ENCODE peak calls at places on chromosomes 13 and 19, in six cellular contexts. J, E, F, O, B and Z are unnamed samples.

GRCh38 chr13:98507060-98507797 is 69.7 kb downstream of the STK24 start:
- DNase-seq in J (peak), E (no peak), F (peak), O (no peak), B (no peak), Z (peak)

GRCh38 chr19:32614916-32615315 is 33.9 kb downstream of the PDCD5 start:
- DNase-seq in J (no peak), E (no peak), F (no peak), O (no peak), B (no peak), Z (no peak)

GRCh38 chr19:43634516-43634876 is 5.2 kb downstream of the CADM4 start:
- DNase-seq in J (no peak), E (no peak), F (no peak), O (peak), B (no peak), Z (no peak)

GRCh38 chr13:99417151-99417820 is 84.0 kb upstream of the TM9SF2 start:
- DNase-seq in J (no peak), E (no peak), F (peak), O (no peak), B (no peak), Z (peak)

GRCh38 chr19:33339016-33339749 is 34.3 kb upstream of the CEBPG start:
- DNase-seq in J (no peak), E (no peak), F (no peak), O (no peak), B (no peak), Z (no peak)

GRCh38 chr13:101703838-101704237 is 251.4 kb downstream of the ITGBL1 start:
- DNase-seq in J (no peak), E (no peak), F (no peak), O (no peak), B (no peak), Z (no peak)

GRCh38 chr13:21006141-21007005 is 55.0 kb downstream of the LATS2 start:
- DNase-seq in J (peak), E (no peak), F (no peak), O (no peak), B (no peak), Z (no peak)

GRCh38 chr13:90868321-90868920 is 479.1 kb upstream of the MIR17HG start:
- DNase-seq in J (no peak), E (no peak), F (no peak), O (no peak), B (no peak), Z (no peak)

GRCh38 chr19:55048446-55048845 is 10.4 kb upstream of the GP6 start:
- DNase-seq in J (no peak), E (no peak), F (no peak), O (no peak), B (no peak), Z (no peak)

GRCh38 chr13:27423333-27423732 is 1.1 kb upstream of the GTF3A start:
- DNase-seq in J (no peak), E (no peak), F (no peak), O (no peak), B (no peak), Z (no peak)

GRCh38 chr19:50399368-50399745 is 15.2 kb downstream of the POLD1 start:
- DNase-seq in J (no peak), E (no peak), F (no peak), O (no peak), B (no peak), Z (no peak)

GRCh38 chr13:43368003-43368402 is 344.6 kb downstream of the DNAJC15 start:
- DNase-seq in J (no peak), E (no peak), F (no peak), O (no peak), B (no peak), Z (no peak)

GRCh38 chr19:43774103-43774939 is 6.5 kb downstream of the KCNN4 start:
- DNase-seq in J (no peak), E (no peak), F (peak), O (peak), B (no peak), Z (peak)

GRCh38 chr13:97367427-97367826 is 66.5 kb upstream of the RAP2A start:
- DNase-seq in J (peak), E (no peak), F (no peak), O (no peak), B (no peak), Z (no peak)

DNA sequence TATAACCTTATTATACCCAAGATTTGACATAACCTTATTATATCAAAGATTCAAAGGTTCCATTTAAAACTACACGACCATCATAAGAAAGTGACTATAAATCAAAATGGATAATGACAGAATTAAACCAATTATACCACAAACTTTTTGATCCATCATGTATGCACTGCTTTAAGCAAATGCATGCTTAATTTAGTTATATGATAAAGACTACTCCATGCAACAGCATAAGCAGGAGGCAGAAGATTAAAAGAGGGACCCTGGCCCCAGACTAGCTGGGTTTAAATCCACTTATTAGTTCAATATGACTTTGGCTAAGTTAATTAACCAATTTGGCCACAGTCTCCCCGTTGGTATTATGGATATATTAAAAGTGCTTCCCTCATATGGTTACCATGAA is 11.4 kb downstream of the EFNB2 start:
- DNase-seq in J (no peak), E (no peak), F (no peak), O (no peak), B (no peak), Z (no peak)
- TF ChIP-seq EP300 in J (no peak), E (no peak), F (no peak), O (no peak), B (no peak), Z (no peak)

DNA sequence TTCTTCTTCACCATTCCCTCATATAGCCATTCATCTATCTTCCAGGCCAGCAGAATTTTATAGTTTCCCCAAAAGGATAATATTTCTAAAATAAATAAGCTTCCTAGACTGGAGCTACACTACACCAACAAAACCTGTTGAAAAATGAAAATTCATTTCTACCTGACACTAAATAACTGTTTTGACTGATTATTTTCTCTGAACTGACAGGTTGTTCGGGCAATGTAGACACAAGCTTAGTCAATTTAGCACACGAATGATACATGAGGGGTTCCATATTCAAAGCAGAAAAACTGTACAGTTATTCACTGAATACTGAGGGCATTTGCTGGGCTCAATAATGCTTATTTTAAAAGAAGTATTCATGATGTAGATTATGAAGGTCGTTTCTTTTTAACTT is 589.7 kb downstream of the LIG4 start:
- DNase-seq in J (no peak), E (no peak), F (no peak), O (no peak), B (no peak), Z (no peak)
- TF ChIP-seq EP300 in J (no peak), E (no peak), F (no peak), O (no peak), B (no peak), Z (no peak)

DNA sequence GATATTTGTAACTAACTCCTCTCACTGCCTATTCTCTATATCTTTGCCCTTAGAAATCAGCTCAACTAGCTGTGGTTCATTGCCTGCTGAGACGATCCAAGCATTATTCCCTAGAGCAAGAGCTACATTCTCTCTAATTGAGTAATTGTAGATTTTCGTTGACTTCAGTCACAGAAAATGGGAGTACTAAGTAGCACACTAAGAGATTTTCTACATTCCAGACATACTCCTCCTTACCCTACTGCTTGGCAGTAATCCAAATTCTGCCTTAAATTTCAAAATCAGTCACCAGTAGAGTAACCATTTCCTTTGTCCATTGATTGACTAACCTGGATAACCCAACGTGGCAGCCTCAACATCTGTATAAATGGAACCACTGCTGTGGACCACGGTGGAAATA is 1786.8 kb downstream of the SLITRK5 start:
- DNase-seq in J (no peak), E (no peak), F (no peak), O (no peak), B (no peak), Z (no peak)
- TF ChIP-seq EP300 in J (no peak), E (no peak), F (no peak), O (no peak), B (no peak), Z (no peak)

GRCh38 chr19:30686252-30686762 is 314.1 kb downstream of the ZNF536 start:
- DNase-seq in J (peak), E (no peak), F (no peak), O (no peak), B (no peak), Z (no peak)
- TF ChIP-seq EP300 in J (no peak), E (no peak), F (no peak), O (no peak), B (no peak), Z (no peak)

GRCh38 chr19:1941146-1942077 is at the start of gene CSNK1G2:
- DNase-seq in J (no peak), E (no peak), F (no peak), O (no peak), B (no peak), Z (no peak)
- TF ChIP-seq EP300 in J (no peak), E (no peak), F (no peak), O (no peak), B (no peak), Z (no peak)

DNA sequence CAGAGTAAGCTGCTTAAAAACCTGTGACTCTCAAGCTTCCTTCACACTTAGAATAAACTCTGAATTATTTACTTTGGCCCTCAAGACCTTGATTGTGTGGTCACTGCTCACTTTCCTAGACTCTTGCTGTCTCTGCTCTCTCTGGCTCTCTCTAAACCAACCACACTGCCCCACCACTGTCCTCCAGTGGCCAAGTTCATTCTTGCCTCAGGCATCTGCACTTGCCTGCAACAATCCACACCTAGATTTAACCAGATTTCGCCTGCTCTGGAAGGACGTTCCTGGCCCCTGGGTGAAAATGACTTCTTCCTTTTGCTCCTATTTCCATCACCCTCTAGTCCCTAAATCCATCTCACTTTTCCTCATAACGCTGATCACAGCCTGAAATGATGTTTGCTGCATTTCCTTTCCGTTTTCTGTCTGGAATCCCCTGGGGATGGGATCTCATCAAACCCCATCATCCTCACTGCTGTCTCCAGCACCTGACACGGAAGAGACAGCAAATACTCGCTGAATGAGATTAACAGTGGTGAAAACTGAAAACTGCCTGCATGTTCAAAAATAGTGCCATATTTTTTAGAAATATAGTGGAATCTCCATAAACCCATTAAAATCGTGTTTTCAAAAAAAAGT is 232.6 kb downstream of the UQCRFS1 start:
- DNase-seq in J (no peak), E (no peak), F (no peak), O (no peak), B (no peak), Z (no peak)
- TF ChIP-seq EP300 in J (no peak), E (no peak), F (no peak), O (no peak), B (no peak), Z (no peak)

GRCh38 chr19:23972161-23972560 is 57.5 kb downstream of the ZNF726 start:
- DNase-seq in J (no peak), E (no peak), F (no peak), O (no peak), B (no peak), Z (no peak)
- TF ChIP-seq EP300 in J (no peak), E (no peak), F (no peak), O (no peak), B (no peak), Z (no peak)

DNA sequence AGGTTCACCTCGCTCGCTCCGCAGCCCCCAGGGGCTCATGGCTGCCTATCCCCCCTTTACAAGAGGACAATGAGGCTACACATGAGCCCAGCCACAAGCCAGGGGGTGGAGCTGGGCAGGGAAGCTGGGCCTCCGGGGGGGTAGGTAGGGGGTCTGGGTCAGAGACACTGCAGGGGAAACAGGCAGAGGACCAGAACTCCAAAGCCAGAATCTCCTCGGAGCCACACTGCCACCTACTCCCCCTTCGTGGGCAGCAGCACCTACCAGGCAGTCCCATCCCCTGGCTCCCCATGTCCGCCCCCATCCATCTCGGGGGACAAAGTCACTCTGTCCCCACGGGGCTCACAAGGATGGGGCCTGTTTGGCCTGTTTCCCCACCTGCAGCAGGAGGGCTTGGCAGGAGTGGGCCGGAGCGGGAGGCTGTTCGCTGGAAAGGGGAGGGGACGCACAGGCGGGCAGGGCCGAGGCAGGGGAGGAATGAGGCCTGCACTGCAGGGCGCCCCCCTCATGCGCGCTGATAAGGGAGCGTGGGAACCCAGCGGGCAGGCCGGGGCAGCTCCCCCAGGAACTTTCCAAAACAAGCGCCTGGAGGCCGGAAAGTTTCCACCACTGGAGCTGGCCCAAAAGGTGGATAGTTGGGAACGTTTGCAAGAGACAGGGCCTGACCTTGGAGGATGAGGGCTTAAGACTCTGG is 545 bp upstream of the ISYNA1 start:
- DNase-seq in J (no peak), E (no peak), F (no peak), O (peak), B (no peak), Z (no peak)
- TF ChIP-seq EP300 in J (no peak), E (no peak), F (no peak), O (no peak), B (no peak), Z (no peak)

GRCh38 chr13:94382960-94383359 is 96.5 kb downstream of the DCT start:
- DNase-seq in J (no peak), E (no peak), F (no peak), O (no peak), B (no peak), Z (no peak)

GRCh38 chr13:94387047-94387446 is 92.4 kb downstream of the DCT start:
- DNase-seq in J (no peak), E (no peak), F (no peak), O (no peak), B (no peak), Z (no peak)

GRCh38 chr13:94384217-94384905 is 95.1 kb downstream of the DCT start:
- DNase-seq in J (no peak), E (no peak), F (no peak), O (no peak), B (no peak), Z (no peak)

GRCh38 chr13:94382520-94382919 is 97.0 kb downstream of the DCT start:
- DNase-seq in J (no peak), E (no peak), F (no peak), O (no peak), B (no peak), Z (no peak)
- TF ChIP-seq EP300 in J (no peak), E (no peak), F (no peak), O (no peak), B (no peak), Z (no peak)

GRCh38 chr19:47729468-47729798 is 15.9 kb upstream of the NOP53 start:
- DNase-seq in J (peak), E (peak), F (peak), O (peak), B (peak), Z (peak)
- TF ChIP-seq EP300 in J (no peak), E (no peak), F (peak), O (no peak), B (peak), Z (no peak)